ENCODE peak calls at places on chromosomes 2 and 18, in seven cellular contexts. G, A, U, C, H, E and N are unnamed samples.
A peak's percentile ranks its signal among the peaks of the same experiment; 100 is the strongest.

GRCh38 chr2:185780890-185781289 is 42.3 kb downstream of the FSIP2 start:
- DNase-seq in G (no peak), A (peak; percentile 58), U (no peak), C (no peak), H (no peak), E (no peak), N (no peak)

GRCh38 chr2:216985658-216986141 is 125.8 kb upstream of the TNP1 start:
- DNase-seq in G (no peak), A (no peak), U (no peak), C (peak; percentile 47), H (peak; percentile 9), E (no peak), N (peak; percentile 38)

GRCh38 chr2:88950010-88950409 is 258.5 kb downstream of the RPIA start:
- DNase-seq in G (no peak), A (no peak), U (no peak), C (no peak), H (no peak), E (peak; percentile 38), N (peak; percentile 45)

GRCh38 chr2:109213646-109214417 is 84.8 kb downstream of the SH3RF3 start:
- DNase-seq in G (peak; percentile 67), A (peak; percentile 92), U (no peak), C (no peak), H (no peak), E (peak; percentile 28), N (no peak)

GRCh38 chr2:19120941-19121750 is 237.3 kb downstream of the OSR1 start:
- DNase-seq in G (peak; percentile 87), A (peak; percentile 57), U (no peak), C (no peak), H (no peak), E (peak; percentile 29), N (no peak)

GRCh38 chr18:74869904-74870863 is 272.5 kb downstream of the ZNF407 start:
- DNase-seq in G (peak; percentile 2), A (no peak), U (no peak), C (no peak), H (no peak), E (no peak), N (peak; percentile 63)

GRCh38 chr18:52541056-52541455 is 201.1 kb downstream of the DCC start:
- DNase-seq in G (no peak), A (no peak), U (no peak), C (no peak), H (no peak), E (no peak), N (no peak)

GRCh38 chr2:109173311-109174171 is 44.5 kb downstream of the SH3RF3 start:
- DNase-seq in G (peak; percentile 87), A (peak; percentile 96), U (no peak), C (no peak), H (peak; percentile 17), E (no peak), N (peak; percentile 74)

GRCh38 chr2:240983996-240984498 is 14.4 kb upstream of the SNED1 start:
- DNase-seq in G (no peak), A (no peak), U (no peak), C (no peak), H (no peak), E (no peak), N (no peak)

GRCh38 chr18:43392168-43392567 is 114.9 kb upstream of the SYT4 start:
- DNase-seq in G (no peak), A (no peak), U (no peak), C (no peak), H (no peak), E (no peak), N (no peak)

GRCh38 chr18:48728204-48728833 is 189.5 kb downstream of the CTIF start:
- DNase-seq in G (peak; percentile 99), A (peak; percentile 97), U (no peak), C (no peak), H (no peak), E (no peak), N (no peak)

GRCh38 chr2:135227386-135227785 is 175.3 kb downstream of the RAB3GAP1 start:
- DNase-seq in G (peak; percentile 60), A (peak; percentile 44), U (no peak), C (no peak), H (no peak), E (no peak), N (no peak)

GRCh38 chr2:225055714-225056113 is 13.4 kb upstream of the DOCK10 start:
- DNase-seq in G (no peak), A (no peak), U (no peak), C (no peak), H (no peak), E (no peak), N (no peak)

GRCh38 chr2:155100261-155100660 is 401.8 kb downstream of the KCNJ3 start:
- DNase-seq in G (no peak), A (no peak), U (no peak), C (peak; percentile 42), H (no peak), E (peak; percentile 29), N (peak; percentile 75)

GRCh38 chr18:62757399-62758010 is 42.2 kb downstream of the PHLPP1 start:
- DNase-seq in G (no peak), A (no peak), U (no peak), C (no peak), H (no peak), E (peak; percentile 14), N (no peak)

GRCh38 chr2:14148186-14148585 is 484.3 kb upstream of the LRATD1 start:
- DNase-seq in G (peak; percentile 0), A (no peak), U (no peak), C (no peak), H (no peak), E (no peak), N (no peak)

GRCh38 chr2:128410035-128410757 is 91.5 kb upstream of the HS6ST1 start:
- DNase-seq in G (no peak), A (no peak), U (no peak), C (peak; percentile 14), H (no peak), E (no peak), N (no peak)

GRCh38 chr18:36572135-36572856 is 256.5 kb downstream of the TPGS2 start:
- DNase-seq in G (peak; percentile 49), A (peak; percentile 45), U (no peak), C (peak; percentile 45), H (peak; percentile 46), E (peak; percentile 64), N (peak; percentile 49)

GRCh38 chr2:118856330-118856977 is 9.0 kb upstream of the EN1 start:
- DNase-seq in G (no peak), A (no peak), U (no peak), C (peak; percentile 34), H (no peak), E (no peak), N (no peak)

DNA sequence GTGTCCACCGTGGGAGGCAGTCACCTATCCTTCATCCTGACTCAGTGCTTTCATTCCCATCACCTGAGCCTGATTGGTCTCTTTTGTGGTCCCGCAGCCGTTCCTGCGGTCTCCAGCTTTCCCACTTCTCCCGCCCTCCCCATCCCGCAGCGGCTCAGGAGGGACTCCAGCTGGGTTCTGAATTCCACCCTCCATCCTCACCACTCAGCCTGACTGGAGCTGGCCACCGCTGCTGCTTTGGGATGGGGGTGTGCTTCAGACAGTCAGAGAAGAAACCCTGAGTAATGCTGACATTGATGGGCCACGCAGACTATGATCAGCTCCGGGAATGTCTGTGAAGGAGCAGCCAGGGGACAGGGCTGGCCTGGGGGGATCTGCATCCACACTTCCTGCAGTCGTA is 46.0 kb upstream of the TXNDC2 start:
- DNase-seq in G (peak; percentile 7), A (no peak), U (no peak), C (no peak), H (no peak), E (no peak), N (peak; percentile 72)
- H4K8ac ChIP-seq in G (no peak overlapping the region), A (no peak overlapping the region), U (no peak overlapping the region), C (no peak overlapping the region), H (no peak overlapping the region), E (no peak overlapping the region), N (no peak overlapping the region)

DNA sequence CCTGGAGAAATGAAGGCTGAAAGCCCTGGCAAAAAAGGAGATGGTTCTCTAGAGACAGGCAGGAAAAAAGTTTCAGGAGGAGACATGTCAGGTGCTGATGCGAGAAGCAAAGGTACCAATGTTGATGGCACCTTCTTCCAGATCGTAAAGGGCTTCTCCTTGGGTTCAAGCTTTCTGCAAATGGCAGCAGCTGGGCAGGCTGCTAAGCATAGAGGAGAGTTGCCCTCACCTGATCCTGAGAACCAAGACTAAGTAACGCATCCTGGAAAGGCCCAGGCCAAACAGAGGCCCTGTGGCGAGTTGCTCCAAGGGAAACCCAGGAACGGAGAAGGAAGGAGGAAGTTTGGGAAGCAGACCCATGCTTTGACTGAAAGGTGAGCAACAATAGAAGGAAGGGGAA is 23.6 kb upstream of the AFTPH start:
- DNase-seq in G (no peak), A (no peak), U (no peak), C (no peak), H (no peak), E (no peak), N (no peak)
- H4K8ac ChIP-seq in G (no peak overlapping the region), A (no peak overlapping the region), U (no peak overlapping the region), C (no peak overlapping the region), H (no peak overlapping the region), E (no peak overlapping the region), N (no peak overlapping the region)

GRCh38 chr2:231819449-231820042 is 33.3 kb downstream of the COPS7B start:
- DNase-seq in G (no peak), A (no peak), U (no peak), C (no peak), H (no peak), E (peak; percentile 0), N (no peak)
- H4K8ac ChIP-seq in G (no peak overlapping the region), A (no peak overlapping the region), U (no peak overlapping the region), C (no peak overlapping the region), H (no peak overlapping the region), E (no peak overlapping the region), N (no peak overlapping the region)

GRCh38 chr2:41750829-41751228 is 297.0 kb upstream of the PKDCC start:
- DNase-seq in G (no peak), A (no peak), U (no peak), C (no peak), H (no peak), E (no peak), N (no peak)
- H4K8ac ChIP-seq in G (no peak overlapping the region), A (no peak overlapping the region), U (no peak overlapping the region), C (no peak overlapping the region), H (no peak overlapping the region), E (no peak overlapping the region), N (no peak overlapping the region)